ENCODE peak calls at places on chromosomes 16 and 17, in seven cellular contexts. T is A673; H is neural progenitor cell; V is B cell; A is foreskin keratinocyte; W is right lobe of liver; L is stimulated activated CD4-positive, alpha-beta T cell treated with anti-CD3 and anti-CD28 coated beads, Interleukin-2, amount 100 ng/mL, for 48 hours. Y is an unnamed sample.

GRCh38 chr16:57016831-57017230 is 27.5 kb downstream of the NLRC5 start:
- DNase-seq in T (no peak), H (no peak), V (no peak), A (no peak), W (no peak), L (no peak), Y (no peak)

GRCh38 chr17:39591958-39592954 is 15.5 kb downstream of the NEUROD2 start:
- DNase-seq in T (peak; percentile 39), H (peak; percentile 92), V (no peak), A (no peak), W (no peak), L (peak; percentile 33), Y (no peak)

GRCh38 chr16:34801875-34802274 is 1342.5 kb downstream of the TP53TG3F start:
- DNase-seq in T (no peak), H (no peak), V (peak; percentile 2), A (no peak), W (no peak), L (no peak), Y (no peak)

GRCh38 chr17:81272616-81273015 is 22.5 kb downstream of the SLC38A10 start:
- DNase-seq in T (no peak), H (no peak), V (no peak), A (no peak), W (no peak), L (no peak), Y (no peak)

GRCh38 chr17:4859816-4860625 is 26.9 kb downstream of the MINK1 start:
- DNase-seq in T (no peak), H (no peak), V (no peak), A (no peak), W (no peak), L (no peak), Y (no peak)

GRCh38 chr17:81094224-81094743 is 59.3 kb downstream of the BAIAP2 start:
- DNase-seq in T (no peak), H (no peak), V (no peak), A (no peak), W (no peak), L (no peak), Y (no peak)

GRCh38 chr17:61400786-61401279 is 1.2 kb downstream of the TBX2 start:
- DNase-seq in T (no peak), H (peak; percentile 54), V (peak; percentile 67), A (no peak), W (no peak), L (no peak), Y (no peak)

GRCh38 chr16:71648921-71649320 is 22.9 kb downstream of the MARVELD3 start:
- DNase-seq in T (peak; percentile 11), H (peak; percentile 33), V (no peak), A (no peak), W (no peak), L (no peak), Y (no peak)

GRCh38 chr17:73166731-73167581 is 2.1 kb downstream of the SSTR2 start:
- DNase-seq in T (no peak), H (no peak), V (no peak), A (no peak), W (no peak), L (no peak), Y (no peak)

GRCh38 chr16:68421076-68421475 is 27.2 kb downstream of the SMPD3 start:
- DNase-seq in T (no peak), H (no peak), V (no peak), A (no peak), W (no peak), L (no peak), Y (no peak)

GRCh38 chr16:72989203-72989991 is 58.5 kb downstream of the ZFHX3 start:
- DNase-seq in T (peak; percentile 58), H (no peak), V (no peak), A (peak; percentile 88), W (no peak), L (no peak), Y (peak; percentile 70)

GRCh38 chr17:66755101-66755943 is 79.6 kb upstream of the CACNG5 start:
- DNase-seq in T (no peak), H (no peak), V (no peak), A (no peak), W (no peak), L (no peak), Y (peak; percentile 18)

GRCh38 chr16:27311449-27311831 is 2.3 kb upstream of the IL4R start:
- DNase-seq in T (no peak), H (no peak), V (no peak), A (no peak), W (peak; percentile 42), L (no peak), Y (no peak)

GRCh38 chr16:29777576-29778360 is at the start of gene ZG16:
- DNase-seq in T (no peak), H (no peak), V (no peak), A (no peak), W (no peak), L (no peak), Y (no peak)

GRCh38 chr16:50879873-50880695 is 138.2 kb downstream of the CYLD start:
- DNase-seq in T (peak; percentile 9), H (peak; percentile 95), V (no peak), A (peak; percentile 22), W (peak; percentile 62), L (no peak), Y (no peak)

GRCh38 chr17:7538891-7539290 is 10.0 kb upstream of the TNFSF12 start:
- DNase-seq in T (no peak), H (no peak), V (no peak), A (no peak), W (no peak), L (no peak), Y (no peak)

GRCh38 chr17:17225901-17226300 is 11.1 kb downstream of the FLCN start:
- DNase-seq in T (no peak), H (no peak), V (no peak), A (no peak), W (no peak), L (no peak), Y (no peak)

GRCh38 chr17:4950075-4950756 is 703 bp upstream of the ENO3 start:
- DNase-seq in T (no peak), H (peak; percentile 72), V (no peak), A (no peak), W (peak; percentile 86), L (no peak), Y (no peak)